ENCODE peak calls at places on chromosomes 16 and 17, in five cellular contexts. One of them, this sample, is unnamed.

GRCh38 chr17:3557768-3558583 is at the start of gene TRPV3:
- DNase-seq in right atrium auricular region: no peak
- DNase-seq in AG04449: no peak
- DNase-seq in NAMALWA: peak
- DNase-seq in astrocyte: no peak
- DNase-seq in this sample: no peak

GRCh38 chr17:49787932-49788442 is 494 bp upstream of the KAT7 start:
- DNase-seq in right atrium auricular region: no peak
- DNase-seq in AG04449: no peak
- DNase-seq in NAMALWA: no peak
- DNase-seq in astrocyte: no peak
- DNase-seq in this sample: no peak

GRCh38 chr16:450800-451512 is 25.5 kb downstream of the RAB11FIP3 start:
- DNase-seq in right atrium auricular region: no peak
- DNase-seq in AG04449: no peak
- DNase-seq in NAMALWA: no peak
- DNase-seq in astrocyte: no peak
- DNase-seq in this sample: no peak

GRCh38 chr17:40023590-40024292 is 8.5 kb downstream of the CSF3 start:
- DNase-seq in right atrium auricular region: no peak
- DNase-seq in AG04449: no peak
- DNase-seq in NAMALWA: no peak
- DNase-seq in astrocyte: no peak
- DNase-seq in this sample: no peak

GRCh38 chr17:44356241-44356640 is 7.4 kb downstream of the FAM171A2 start:
- DNase-seq in right atrium auricular region: no peak
- DNase-seq in AG04449: no peak
- DNase-seq in NAMALWA: no peak
- DNase-seq in astrocyte: no peak
- DNase-seq in this sample: no peak

GRCh38 chr16:54355251-54355650 is 68.7 kb upstream of the IRX3 start:
- DNase-seq in right atrium auricular region: no peak
- DNase-seq in AG04449: no peak
- DNase-seq in NAMALWA: no peak
- DNase-seq in astrocyte: peak
- DNase-seq in this sample: no peak

GRCh38 chr16:59039066-59039465 is 304.9 kb upstream of the GOT2 start:
- DNase-seq in right atrium auricular region: no peak
- DNase-seq in AG04449: no peak
- DNase-seq in NAMALWA: no peak
- DNase-seq in astrocyte: no peak
- DNase-seq in this sample: no peak

GRCh38 chr17:43349142-43349541 is 49.7 kb upstream of the ARL4D start:
- DNase-seq in right atrium auricular region: no peak
- DNase-seq in AG04449: no peak
- DNase-seq in NAMALWA: no peak
- DNase-seq in astrocyte: no peak
- DNase-seq in this sample: no peak

GRCh38 chr17:30942311-30943079 is 20.8 kb downstream of the ADAP2 start:
- DNase-seq in right atrium auricular region: no peak
- DNase-seq in AG04449: no peak
- DNase-seq in NAMALWA: no peak
- DNase-seq in astrocyte: peak
- DNase-seq in this sample: no peak

GRCh38 chr17:33090806-33091205 is 99.2 kb downstream of the SPACA3 start:
- DNase-seq in right atrium auricular region: no peak
- DNase-seq in AG04449: no peak
- DNase-seq in NAMALWA: no peak
- DNase-seq in astrocyte: peak
- DNase-seq in this sample: no peak

GRCh38 chr17:61401280-61402072 is 1.8 kb downstream of the TBX2 start:
- DNase-seq in right atrium auricular region: no peak
- DNase-seq in AG04449: no peak
- DNase-seq in NAMALWA: no peak
- DNase-seq in astrocyte: peak
- DNase-seq in this sample: no peak

GRCh38 chr17:57782642-57783337 is 37.7 kb upstream of the CCDC182 start:
- DNase-seq in right atrium auricular region: no peak
- DNase-seq in AG04449: no peak
- DNase-seq in NAMALWA: no peak
- DNase-seq in astrocyte: no peak
- DNase-seq in this sample: no peak

GRCh38 chr17:80861892-80862291 is 129.7 kb upstream of the CHMP6 start:
- DNase-seq in right atrium auricular region: no peak
- DNase-seq in AG04449: no peak
- DNase-seq in NAMALWA: peak
- DNase-seq in astrocyte: peak
- DNase-seq in this sample: no peak

GRCh38 chr17:74921045-74921681 is 1.9 kb downstream of the USH1G start:
- DNase-seq in right atrium auricular region: no peak
- DNase-seq in AG04449: no peak
- DNase-seq in NAMALWA: no peak
- DNase-seq in astrocyte: no peak
- DNase-seq in this sample: no peak

GRCh38 chr16:52740333-52740732 is 193.4 kb upstream of the TOX3 start:
- DNase-seq in right atrium auricular region: no peak
- DNase-seq in AG04449: no peak
- DNase-seq in NAMALWA: no peak
- DNase-seq in astrocyte: no peak
- DNase-seq in this sample: no peak

GRCh38 chr16:87192418-87193073 is 124.6 kb downstream of the C16orf95 start:
- DNase-seq in right atrium auricular region: no peak
- DNase-seq in AG04449: no peak
- DNase-seq in NAMALWA: no peak
- DNase-seq in astrocyte: no peak
- DNase-seq in this sample: no peak

GRCh38 chr17:50171371-50172071 is 5.7 kb downstream of the SGCA start:
- DNase-seq in right atrium auricular region: no peak
- DNase-seq in AG04449: no peak
- DNase-seq in NAMALWA: no peak
- DNase-seq in astrocyte: no peak
- DNase-seq in this sample: no peak

GRCh38 chr17:28131592-28131991 is 89.1 kb downstream of the NLK start:
- DNase-seq in right atrium auricular region: no peak
- DNase-seq in AG04449: peak
- DNase-seq in NAMALWA: no peak
- DNase-seq in astrocyte: peak
- DNase-seq in this sample: no peak

GRCh38 chr16:72983241-72983640 is 64.7 kb downstream of the ZFHX3 start:
- DNase-seq in right atrium auricular region: no peak
- DNase-seq in AG04449: no peak
- DNase-seq in NAMALWA: no peak
- DNase-seq in astrocyte: no peak
- DNase-seq in this sample: no peak

GRCh38 chr17:45230410-45230786 is 8.7 kb downstream of the FMNL1 start:
- DNase-seq in right atrium auricular region: no peak
- DNase-seq in AG04449: no peak
- DNase-seq in NAMALWA: no peak
- DNase-seq in astrocyte: no peak
- DNase-seq in this sample: no peak

GRCh38 chr17:18248300-18248731 is 10.2 kb downstream of the FLII start:
- DNase-seq in right atrium auricular region: peak
- DNase-seq in AG04449: no peak
- DNase-seq in NAMALWA: peak
- DNase-seq in astrocyte: peak
- DNase-seq in this sample: no peak

GRCh38 chr17:55726440-55726839 is 3.8 kb upstream of the TMEM100 start:
- DNase-seq in right atrium auricular region: peak
- DNase-seq in AG04449: peak
- DNase-seq in NAMALWA: no peak
- DNase-seq in astrocyte: peak
- DNase-seq in this sample: no peak

GRCh38 chr17:27153005-27153404 is 140.9 kb upstream of the WSB1 start:
- DNase-seq in right atrium auricular region: no peak
- DNase-seq in AG04449: no peak
- DNase-seq in NAMALWA: no peak
- DNase-seq in astrocyte: peak
- DNase-seq in this sample: no peak

GRCh38 chr16:50837324-50837723 is 95.4 kb downstream of the CYLD start:
- DNase-seq in right atrium auricular region: no peak
- DNase-seq in AG04449: no peak
- DNase-seq in NAMALWA: no peak
- DNase-seq in astrocyte: no peak
- DNase-seq in this sample: no peak

GRCh38 chr16:66690106-66690847 is 6.3 kb downstream of the CMTM4 start:
- DNase-seq in right atrium auricular region: no peak
- DNase-seq in AG04449: no peak
- DNase-seq in NAMALWA: no peak
- DNase-seq in astrocyte: no peak
- DNase-seq in this sample: no peak